ENCODE peak calls at places on chromosomes 3 and 15, in nine cellular contexts. One of them, this sample, is unnamed.

GRCh38 chr3:99131876-99132275 is 230.4 kb upstream of the DCBLD2 start:
- DNase-seq in T-cell: no peak
- DNase-seq in pancreas: no peak
- DNase-seq in esophagus squamous epithelium: no peak
- DNase-seq in kidney tubule cell: peak
- DNase-seq in fibroblast of mammary gland: no peak
- DNase-seq in right cardiac atrium: no peak
- DNase-seq in fibroblast of lung: peak
- DNase-seq in IMR-90: no peak
- DNase-seq in this sample: no peak

GRCh38 chr15:26082833-26083174 is 219.7 kb upstream of the ATP10A start:
- DNase-seq in fibroblast of mammary gland: no peak
- DNase-seq in T-cell: no peak
- DNase-seq in fibroblast of lung: no peak
- DNase-seq in kidney tubule cell: no peak
- DNase-seq in right cardiac atrium: no peak
- DNase-seq in IMR-90: no peak
- DNase-seq in pancreas: no peak
- DNase-seq in esophagus squamous epithelium: no peak
- DNase-seq in this sample: no peak

GRCh38 chr3:131802029-131802428 is 232.8 kb downstream of the CPNE4 start:
- DNase-seq in T-cell: no peak
- DNase-seq in esophagus squamous epithelium: no peak
- DNase-seq in fibroblast of lung: no peak
- DNase-seq in IMR-90: no peak
- DNase-seq in right cardiac atrium: no peak
- DNase-seq in fibroblast of mammary gland: peak
- DNase-seq in pancreas: no peak
- DNase-seq in kidney tubule cell: no peak
- DNase-seq in this sample: no peak

GRCh38 chr3:151837057-151837456 is 23.1 kb downstream of the AADAC start:
- DNase-seq in right cardiac atrium: no peak
- DNase-seq in IMR-90: peak
- DNase-seq in fibroblast of lung: peak
- DNase-seq in pancreas: peak
- DNase-seq in fibroblast of mammary gland: peak
- DNase-seq in esophagus squamous epithelium: no peak
- DNase-seq in T-cell: no peak
- DNase-seq in kidney tubule cell: peak
- DNase-seq in this sample: no peak

GRCh38 chr3:48931944-48932580 is 13.4 kb downstream of the ARIH2 start:
- DNase-seq in esophagus squamous epithelium: no peak
- DNase-seq in kidney tubule cell: no peak
- DNase-seq in right cardiac atrium: peak
- DNase-seq in fibroblast of mammary gland: no peak
- DNase-seq in IMR-90: no peak
- DNase-seq in fibroblast of lung: no peak
- DNase-seq in T-cell: no peak
- DNase-seq in pancreas: no peak
- DNase-seq in this sample: no peak

GRCh38 chr15:77617507-77618285 is 15.0 kb downstream of the LINGO1 start:
- DNase-seq in fibroblast of lung: no peak
- DNase-seq in IMR-90: no peak
- DNase-seq in kidney tubule cell: peak
- DNase-seq in fibroblast of mammary gland: no peak
- DNase-seq in esophagus squamous epithelium: no peak
- DNase-seq in T-cell: no peak
- DNase-seq in pancreas: no peak
- DNase-seq in right cardiac atrium: peak
- DNase-seq in this sample: no peak

GRCh38 chr3:64454179-64454578 is 228.9 kb upstream of the PRICKLE2 start:
- DNase-seq in T-cell: no peak
- DNase-seq in IMR-90: peak
- DNase-seq in esophagus squamous epithelium: no peak
- DNase-seq in kidney tubule cell: peak
- DNase-seq in fibroblast of lung: peak
- DNase-seq in fibroblast of mammary gland: peak
- DNase-seq in right cardiac atrium: no peak
- DNase-seq in pancreas: no peak
- DNase-seq in this sample: no peak

GRCh38 chr3:86168512-86168911 is 822.4 kb downstream of the VGLL3 start:
- DNase-seq in right cardiac atrium: no peak
- DNase-seq in IMR-90: no peak
- DNase-seq in pancreas: no peak
- DNase-seq in kidney tubule cell: no peak
- DNase-seq in fibroblast of mammary gland: no peak
- DNase-seq in esophagus squamous epithelium: no peak
- DNase-seq in fibroblast of lung: no peak
- DNase-seq in T-cell: no peak
- DNase-seq in this sample: no peak

GRCh38 chr15:53307952-53308624 is 451.4 kb downstream of the WDR72 start:
- DNase-seq in esophagus squamous epithelium: no peak
- DNase-seq in kidney tubule cell: peak
- DNase-seq in IMR-90: no peak
- DNase-seq in T-cell: no peak
- DNase-seq in fibroblast of lung: no peak
- DNase-seq in pancreas: no peak
- DNase-seq in fibroblast of mammary gland: no peak
- DNase-seq in right cardiac atrium: no peak
- DNase-seq in this sample: no peak

GRCh38 chr15:31344266-31344665 is 17.6 kb downstream of the KLF13 start:
- DNase-seq in IMR-90: no peak
- DNase-seq in fibroblast of lung: no peak
- DNase-seq in esophagus squamous epithelium: no peak
- DNase-seq in pancreas: no peak
- DNase-seq in fibroblast of mammary gland: no peak
- DNase-seq in right cardiac atrium: peak
- DNase-seq in kidney tubule cell: no peak
- DNase-seq in T-cell: no peak
- DNase-seq in this sample: no peak

GRCh38 chr3:30285188-30286006 is 321.0 kb upstream of the TGFBR2 start:
- DNase-seq in fibroblast of lung: no peak
- DNase-seq in pancreas: no peak
- DNase-seq in right cardiac atrium: no peak
- DNase-seq in kidney tubule cell: no peak
- DNase-seq in IMR-90: no peak
- DNase-seq in T-cell: no peak
- DNase-seq in esophagus squamous epithelium: no peak
- DNase-seq in fibroblast of mammary gland: no peak
- DNase-seq in this sample: no peak

GRCh38 chr3:78844307-78844706 is 923.5 kb downstream of the ROBO1 start:
- DNase-seq in T-cell: no peak
- DNase-seq in kidney tubule cell: no peak
- DNase-seq in right cardiac atrium: no peak
- DNase-seq in fibroblast of mammary gland: no peak
- DNase-seq in pancreas: no peak
- DNase-seq in esophagus squamous epithelium: no peak
- DNase-seq in fibroblast of lung: no peak
- DNase-seq in IMR-90: no peak
- DNase-seq in this sample: no peak

GRCh38 chr3:61777483-61777882 is 216.1 kb downstream of the PTPRG start:
- DNase-seq in esophagus squamous epithelium: no peak
- DNase-seq in IMR-90: no peak
- DNase-seq in fibroblast of lung: no peak
- DNase-seq in right cardiac atrium: no peak
- DNase-seq in T-cell: no peak
- DNase-seq in kidney tubule cell: peak
- DNase-seq in pancreas: no peak
- DNase-seq in fibroblast of mammary gland: no peak
- DNase-seq in this sample: no peak

GRCh38 chr15:83284563-83285283 is at the start of gene BNC1:
- DNase-seq in T-cell: no peak
- DNase-seq in right cardiac atrium: peak
- DNase-seq in IMR-90: no peak
- DNase-seq in fibroblast of mammary gland: no peak
- DNase-seq in fibroblast of lung: peak
- DNase-seq in pancreas: no peak
- DNase-seq in kidney tubule cell: peak
- DNase-seq in esophagus squamous epithelium: no peak
- DNase-seq in this sample: no peak

GRCh38 chr3:191329654-191330308 is 545 bp downstream of the UTS2B start:
- DNase-seq in right cardiac atrium: peak
- DNase-seq in kidney tubule cell: peak
- DNase-seq in T-cell: no peak
- DNase-seq in pancreas: peak
- DNase-seq in IMR-90: peak
- DNase-seq in fibroblast of mammary gland: peak
- DNase-seq in fibroblast of lung: peak
- DNase-seq in esophagus squamous epithelium: no peak
- DNase-seq in this sample: peak

GRCh38 chr3:85355572-85355971 is 396.8 kb downstream of the CADM2 start:
- DNase-seq in T-cell: no peak
- DNase-seq in fibroblast of mammary gland: no peak
- DNase-seq in fibroblast of lung: no peak
- DNase-seq in esophagus squamous epithelium: no peak
- DNase-seq in pancreas: no peak
- DNase-seq in kidney tubule cell: no peak
- DNase-seq in right cardiac atrium: no peak
- DNase-seq in IMR-90: no peak
- DNase-seq in this sample: no peak

GRCh38 chr3:52688266-52688665 is 2.4 kb downstream of the GNL3 start:
- DNase-seq in pancreas: no peak
- DNase-seq in IMR-90: no peak
- DNase-seq in esophagus squamous epithelium: no peak
- DNase-seq in fibroblast of lung: no peak
- DNase-seq in fibroblast of mammary gland: no peak
- DNase-seq in T-cell: no peak
- DNase-seq in right cardiac atrium: no peak
- DNase-seq in kidney tubule cell: no peak
- DNase-seq in this sample: no peak

GRCh38 chr15:39320886-39321285 is 260.0 kb upstream of the THBS1 start:
- DNase-seq in pancreas: no peak
- DNase-seq in T-cell: no peak
- DNase-seq in esophagus squamous epithelium: no peak
- DNase-seq in right cardiac atrium: no peak
- DNase-seq in fibroblast of mammary gland: no peak
- DNase-seq in kidney tubule cell: no peak
- DNase-seq in fibroblast of lung: peak
- DNase-seq in IMR-90: peak
- DNase-seq in this sample: no peak

GRCh38 chr3:45236964-45237363 is 10.9 kb upstream of the TMEM158 start:
- DNase-seq in fibroblast of lung: no peak
- DNase-seq in right cardiac atrium: no peak
- DNase-seq in IMR-90: no peak
- DNase-seq in pancreas: no peak
- DNase-seq in fibroblast of mammary gland: peak
- DNase-seq in T-cell: no peak
- DNase-seq in esophagus squamous epithelium: no peak
- DNase-seq in kidney tubule cell: no peak
- DNase-seq in this sample: no peak